ENCODE peak calls at places on chromosomes 3 and 15, in ten cellular contexts. S, Y, K, D, I, J, M, A, F and U are unnamed samples. For H3K9me3, the result is how much of the 10 kb centered on the place peaks cover.

GRCh38 chr15:70608156-70608555 is 155.2 kb downstream of the UACA start:
- DNase-seq in S (no peak), Y (no peak), K (no peak), D (peak), I (no peak), J (no peak), M (no peak), A (no peak), F (no peak), U (no peak)

GRCh38 chr3:96334779-96335178 is 479.6 kb upstream of the EPHA6 start:
- DNase-seq in S (no peak), Y (no peak), K (no peak), D (no peak), I (no peak), J (no peak), M (no peak), A (no peak), F (no peak), U (no peak)

GRCh38 chr3:197456271-197457091 is 99.3 kb downstream of the BDH1 start:
- DNase-seq in S (peak), Y (peak), K (peak), D (peak), I (peak), J (peak), M (peak), A (peak), F (peak), U (peak)

GRCh38 chr15:31264534-31265089 is 62.0 kb upstream of the KLF13 start:
- DNase-seq in S (no peak), Y (no peak), K (no peak), D (no peak), I (no peak), J (peak), M (no peak), A (no peak), F (no peak), U (no peak)

GRCh38 chr3:183247190-183247589 is 5.9 kb upstream of the B3GNT5 start:
- DNase-seq in S (no peak), Y (no peak), K (no peak), D (no peak), I (no peak), J (no peak), M (no peak), A (no peak), F (no peak), U (no peak)

GRCh38 chr3:56799251-56799882 is 2.4 kb downstream of the ARHGEF3 start:
- DNase-seq in S (no peak), Y (no peak), K (no peak), D (peak), I (no peak), J (peak), M (no peak), A (no peak), F (no peak), U (no peak)

GRCh38 chr3:106117490-106117858 is 248.7 kb upstream of the CBLB start:
- DNase-seq in S (no peak), Y (no peak), K (no peak), D (no peak), I (no peak), J (no peak), M (peak), A (no peak), F (no peak), U (no peak)

GRCh38 chr3:126832933-126833332 is 128.9 kb downstream of the CHCHD6 start:
- DNase-seq in S (no peak), Y (no peak), K (no peak), D (no peak), I (no peak), J (no peak), M (no peak), A (no peak), F (no peak), U (no peak)

GRCh38 chr15:47409601-47410000 is 307.7 kb upstream of the SEMA6D start:
- DNase-seq in S (no peak), Y (no peak), K (no peak), D (peak), I (no peak), J (no peak), M (no peak), A (no peak), F (no peak), U (no peak)

GRCh38 chr3:23113455-23114171 is 89.5 kb upstream of the UBE2E2 start:
- DNase-seq in S (peak), Y (no peak), K (no peak), D (peak), I (no peak), J (no peak), M (no peak), A (no peak), F (no peak), U (no peak)

GRCh38 chr15:85289677-85290365 is 90.6 kb upstream of the AKAP13 start:
- DNase-seq in S (peak), Y (peak), K (no peak), D (peak), I (no peak), J (peak), M (peak), A (no peak), F (no peak), U (peak)

GRCh38 chr3:10357592-10358308 is 36.8 kb upstream of the SEC13 start:
- DNase-seq in S (peak), Y (no peak), K (no peak), D (peak), I (peak), J (no peak), M (no peak), A (peak), F (no peak), U (no peak)

GRCh38 chr3:139491966-139492365 is 15.7 kb upstream of the RBP2 start:
- DNase-seq in S (no peak), Y (no peak), K (peak), D (no peak), I (no peak), J (peak), M (no peak), A (no peak), F (no peak), U (no peak)

GRCh38 chr3:115186351-115187148 is 39.5 kb upstream of the ZBTB20 start:
- DNase-seq in S (no peak), Y (no peak), K (no peak), D (no peak), I (no peak), J (no peak), M (no peak), A (no peak), F (no peak), U (no peak)

GRCh38 chr3:185172086-185173049 is 19.5 kb upstream of the C3orf70 start:
- DNase-seq in S (no peak), Y (no peak), K (peak), D (no peak), I (no peak), J (no peak), M (no peak), A (no peak), F (no peak), U (no peak)

GRCh38 chr3:134775831-134776230 is 19.2 kb upstream of the EPHB1 start:
- DNase-seq in S (no peak), Y (no peak), K (no peak), D (no peak), I (no peak), J (no peak), M (no peak), A (no peak), F (no peak), U (no peak)

GRCh38 chr3:64340636-64341240 is 115.5 kb upstream of the PRICKLE2 start:
- DNase-seq in S (no peak), Y (no peak), K (no peak), D (peak), I (no peak), J (peak), M (no peak), A (peak), F (no peak), U (no peak)

GRCh38 chr15:99590913-99591646 is 25.3 kb downstream of the MEF2A start:
- DNase-seq in S (no peak), Y (no peak), K (no peak), D (no peak), I (no peak), J (no peak), M (no peak), A (no peak), F (no peak), U (no peak)

GRCh38 chr15:96273317-96274086 is 57.0 kb upstream of the NR2F2 start:
- DNase-seq in S (no peak), Y (no peak), K (no peak), D (peak), I (no peak), J (no peak), M (peak), A (peak), F (no peak), U (no peak)

GRCh38 chr3:108830991-108831390 is 8.4 kb downstream of the TRAT1 start:
- DNase-seq in S (no peak), Y (no peak), K (no peak), D (no peak), I (no peak), J (no peak), M (no peak), A (no peak), F (no peak), U (no peak)

GRCh38 chr15:60121845-60122244 is 117.7 kb downstream of the FOXB1 start:
- DNase-seq in S (no peak), Y (no peak), K (no peak), D (no peak), I (no peak), J (no peak), M (no peak), A (no peak), F (no peak), U (no peak)

GRCh38 chr3:14258906-14259904 is 80.6 kb downstream of the LSM3 start:
- DNase-seq in S (no peak), Y (no peak), K (no peak), D (no peak), I (no peak), J (no peak), M (no peak), A (no peak), F (no peak), U (no peak)

GRCh38 chr15:100115711-100116090 is 226.1 kb downstream of the ADAMTS17 start:
- DNase-seq in S (peak), Y (no peak), K (no peak), D (peak), I (peak), J (no peak), M (peak), A (no peak), F (no peak), U (no peak)

GRCh38 chr3:182713743-182714517 is 79.4 kb upstream of the ATP11B start:
- DNase-seq in S (no peak), Y (no peak), K (no peak), D (peak), I (no peak), J (no peak), M (peak), A (peak), F (no peak), U (no peak)

GRCh38 chr3:4581905-4582611 is 88.9 kb downstream of the ITPR1 start:
- DNase-seq in S (no peak), Y (no peak), K (no peak), D (no peak), I (no peak), J (no peak), M (no peak), A (no peak), F (no peak), U (no peak)

GRCh38 chr3:123371426-123371825 is 77.5 kb downstream of the ADCY5 start:
- DNase-seq in S (no peak), Y (no peak), K (no peak), D (no peak), I (peak), J (peak), M (no peak), A (no peak), F (no peak), U (no peak)

GRCh38 chr15:39400821-39401550 is 179.9 kb upstream of the THBS1 start:
- DNase-seq in S (no peak), Y (no peak), K (no peak), D (peak), I (no peak), J (no peak), M (no peak), A (no peak), F (no peak), U (no peak)

GRCh38 chr3:42535981-42536784 is 33.7 kb downstream of the VIPR1 start:
- DNase-seq in S (peak), Y (no peak), K (peak), D (no peak), I (peak), J (peak), M (no peak), A (no peak), F (no peak), U (peak)

GRCh38 chr15:63803106-63803886 is 30.5 kb downstream of the HERC1 start:
- DNase-seq in S (no peak), Y (no peak), K (no peak), D (no peak), I (no peak), J (no peak), M (no peak), A (no peak), F (no peak), U (no peak)

GRCh38 chr15:83065431-83065830 is 1.6 kb downstream of the BTBD1 start:
- DNase-seq in S (no peak), Y (no peak), K (no peak), D (no peak), I (no peak), J (no peak), M (no peak), A (no peak), F (no peak), U (no peak)

GRCh38 chr15:63860161-63860954 is 26.6 kb upstream of the HERC1 start:
- DNase-seq in S (no peak), Y (no peak), K (no peak), D (no peak), I (peak), J (no peak), M (no peak), A (no peak), F (no peak), U (no peak)

GRCh38 chr3:187296058-187296457 is 4.5 kb upstream of the MASP1 start:
- DNase-seq in S (no peak), Y (no peak), K (no peak), D (no peak), I (no peak), J (no peak), M (no peak), A (no peak), F (no peak), U (no peak)

GRCh38 chr15:99070268-99070667 is 34.6 kb upstream of the SYNM start:
- DNase-seq in S (no peak), Y (no peak), K (no peak), D (no peak), I (no peak), J (no peak), M (no peak), A (no peak), F (no peak), U (no peak)

GRCh38 chr3:52841211-52841980 is 6.6 kb upstream of the MUSTN1 start:
- DNase-seq in S (no peak), Y (no peak), K (no peak), D (peak), I (peak), J (no peak), M (no peak), A (no peak), F (no peak), U (no peak)

GRCh38 chr3:105862217-105862616 is 6.6 kb downstream of the CBLB start:
- DNase-seq in S (no peak), Y (no peak), K (no peak), D (no peak), I (no peak), J (no peak), M (no peak), A (no peak), F (no peak), U (no peak)

GRCh38 chr3:56902468-56903159 is 100.9 kb upstream of the ARHGEF3 start:
- DNase-seq in S (no peak), Y (no peak), K (no peak), D (no peak), I (no peak), J (no peak), M (no peak), A (no peak), F (no peak), U (no peak)

GRCh38 chr3:33372218-33373081 is 67.8 kb downstream of the UBP1 start:
- DNase-seq in S (peak), Y (no peak), K (no peak), D (peak), I (no peak), J (peak), M (peak), A (no peak), F (no peak), U (peak)

GRCh38 chr3:195200010-195200822 is 70.7 kb downstream of the XXYLT1 start:
- DNase-seq in S (no peak), Y (no peak), K (no peak), D (no peak), I (no peak), J (peak), M (no peak), A (no peak), F (no peak), U (no peak)

DNA sequence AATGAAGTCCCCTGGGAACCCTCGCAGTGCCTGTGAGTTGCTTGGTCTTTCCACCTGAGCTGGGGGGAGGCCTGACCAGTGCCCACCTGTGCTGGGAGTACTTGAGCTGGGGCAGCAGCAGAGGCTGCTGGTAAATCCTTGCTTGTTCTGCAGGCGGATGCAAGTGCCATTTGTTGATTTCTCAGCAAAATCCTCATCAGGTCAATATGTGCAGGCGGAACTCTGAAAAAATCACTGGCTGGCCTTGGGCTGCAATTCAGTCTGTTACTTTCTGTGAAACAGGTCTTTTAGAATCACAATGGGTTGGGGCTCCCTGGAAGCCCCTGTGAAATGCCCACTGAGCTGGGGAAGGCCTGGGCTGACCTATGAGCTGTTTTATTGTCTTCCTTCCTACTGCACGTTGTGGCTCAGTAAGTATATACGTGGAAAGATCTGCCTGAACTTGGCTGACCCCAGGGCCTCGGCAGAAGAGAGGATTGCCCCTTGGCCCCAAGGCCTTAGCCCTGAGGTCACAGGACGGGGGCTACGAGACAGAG is 182.0 kb upstream of the RGMA start:
- DNase-seq in S (no peak), Y (no peak), K (no peak), D (no peak), I (no peak), J (peak), M (no peak), A (no peak), F (no peak), U (no peak)
- H3K9me3 ChIP-seq in S (under half), Y (under half), K (under half), D (under half), I (under half), J (under half), M (under half), A (half or more), F (under half), U (under half)

GRCh38 chr3:188299068-188299467 is 145.1 kb downstream of the LPP start:
- DNase-seq in S (no peak), Y (no peak), K (no peak), D (no peak), I (no peak), J (no peak), M (no peak), A (no peak), F (no peak), U (no peak)
- H3K9me3 ChIP-seq in S (under half), Y (under half), K (under half), D (under half), I (under half), J (under half), M (under half), A (under half), F (under half), U (under half)

GRCh38 chr15:27223166-27223565 is 252.2 kb downstream of the GABRG3 start:
- DNase-seq in S (no peak), Y (no peak), K (no peak), D (no peak), I (no peak), J (no peak), M (no peak), A (no peak), F (no peak), U (no peak)
- H3K9me3 ChIP-seq in S (under half), Y (under half), K (under half), D (under half), I (under half), J (under half), M (under half), A (under half), F (under half), U (under half)

GRCh38 chr15:92471263-92471662 is 77.6 kb downstream of the ST8SIA2 start:
- DNase-seq in S (no peak), Y (no peak), K (peak), D (no peak), I (no peak), J (no peak), M (no peak), A (no peak), F (no peak), U (no peak)

GRCh38 chr15:92468987-92469386 is 75.3 kb downstream of the ST8SIA2 start:
- DNase-seq in S (no peak), Y (no peak), K (peak), D (no peak), I (no peak), J (no peak), M (no peak), A (no peak), F (no peak), U (no peak)

GRCh38 chr15:92473784-92474183 is 80.1 kb downstream of the ST8SIA2 start:
- DNase-seq in S (no peak), Y (no peak), K (peak), D (no peak), I (no peak), J (peak), M (no peak), A (no peak), F (no peak), U (no peak)
- H3K9me3 ChIP-seq in S (under half), Y (under half), K (under half), D (under half), I (under half), J (under half), M (under half), A (under half), F (under half), U (under half)

DNA sequence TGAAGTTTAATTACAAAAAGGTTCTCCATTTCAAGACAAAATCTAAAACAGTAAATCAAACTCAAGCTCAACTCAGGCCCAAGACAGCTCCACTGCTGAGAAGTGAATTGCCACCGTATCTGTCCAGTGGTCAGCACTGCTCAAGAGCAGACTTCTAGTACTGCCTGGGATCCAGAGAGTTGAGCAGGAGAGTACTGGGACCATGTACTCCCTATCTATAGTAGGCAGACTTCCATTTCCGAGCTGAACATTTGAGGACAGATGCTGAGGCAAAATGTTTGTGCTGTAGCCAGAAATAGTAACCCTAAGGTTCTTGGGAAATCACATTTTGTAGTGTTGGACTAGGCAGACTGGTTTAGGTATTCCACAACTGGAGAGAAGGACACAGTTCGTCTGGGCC is 44.1 kb downstream of the MRPL3 start:
- DNase-seq in S (no peak), Y (no peak), K (no peak), D (no peak), I (no peak), J (no peak), M (no peak), A (no peak), F (no peak), U (no peak)
- H3K9me3 ChIP-seq in S (under half), Y (under half), K (under half), D (under half), I (under half), J (under half), M (under half), A (under half), F (under half), U (under half)